ENCODE peak calls at places on chromosomes 6 and 20, in six cellular contexts. Y, Q, B, O, L and H are unnamed samples.

GRCh38 chr20:44247676-44248419 is 740 bp downstream of the GDAP1L1 start:
- DNase-seq in Y (no peak), Q (peak), B (no peak), O (no peak), L (no peak), H (no peak)

GRCh38 chr6:2744206-2744771 is 6.4 kb downstream of the MYLK4 start:
- DNase-seq in Y (peak), Q (no peak), B (peak), O (no peak), L (peak), H (no peak)

GRCh38 chr6:11430036-11430435 is 107.5 kb upstream of the TMEM170B start:
- DNase-seq in Y (no peak), Q (peak), B (no peak), O (no peak), L (no peak), H (no peak)

GRCh38 chr6:110066091-110066490 is 88.0 kb downstream of the GPR6 start:
- DNase-seq in Y (no peak), Q (no peak), B (peak), O (no peak), L (no peak), H (no peak)

GRCh38 chr6:33185654-33186187 is 6.5 kb downstream of the COL11A2 start:
- DNase-seq in Y (no peak), Q (no peak), B (no peak), O (no peak), L (no peak), H (no peak)

GRCh38 chr20:8523684-8524083 is 391.6 kb downstream of the PLCB1 start:
- DNase-seq in Y (no peak), Q (no peak), B (peak), O (no peak), L (peak), H (no peak)

GRCh38 chr6:81966968-81967367 is 214.5 kb upstream of the TENT5A start:
- DNase-seq in Y (no peak), Q (no peak), B (no peak), O (no peak), L (no peak), H (no peak)

GRCh38 chr6:73579851-73580246 is 59.0 kb upstream of the EEF1A1 start:
- DNase-seq in Y (peak), Q (peak), B (no peak), O (no peak), L (no peak), H (no peak)

GRCh38 chr6:33577106-33577535 is 3.0 kb downstream of the BAK1 start:
- DNase-seq in Y (no peak), Q (no peak), B (no peak), O (peak), L (no peak), H (no peak)

GRCh38 chr6:7587631-7588100 is 2.3 kb upstream of the SNRNP48 start:
- DNase-seq in Y (peak), Q (peak), B (no peak), O (peak), L (no peak), H (no peak)

GRCh38 chr6:110529907-110530306 is 53.5 kb upstream of the SLC22A16 start:
- DNase-seq in Y (no peak), Q (no peak), B (no peak), O (no peak), L (no peak), H (no peak)

GRCh38 chr6:18326980-18327379 is 60.2 kb upstream of the RNF144B start:
- DNase-seq in Y (no peak), Q (no peak), B (no peak), O (no peak), L (no peak), H (no peak)